ENCODE peak calls at places on chromosomes 6 and 20, in seven cellular contexts. M is NCI-H345, E is SHP77, D is anterior cingulate cortex, V is heart right ventricle, P is H7, Y is colonic mucosa. W is an unnamed sample.

GRCh38 chr20:10492065-10492464 is 57.0 kb downstream of the SLX4IP start:
- DNase-seq in M (no peak), E (no peak), D (no peak), V (no peak), P (no peak), Y (no peak), W (no peak)

GRCh38 chr6:132763269-132763668 is 5.6 kb upstream of the VNN2 start:
- DNase-seq in M (no peak), E (no peak), D (no peak), V (no peak), P (no peak), Y (peak), W (no peak)

GRCh38 chr6:106163966-106164877 is 78.1 kb downstream of the PRDM1 start:
- DNase-seq in M (no peak), E (no peak), D (no peak), V (no peak), P (no peak), Y (no peak), W (no peak)

GRCh38 chr6:151630991-151631655 is 137.3 kb downstream of the CCDC170 start:
- DNase-seq in M (no peak), E (no peak), D (no peak), V (no peak), P (no peak), Y (no peak), W (no peak)

GRCh38 chr6:106688177-106688951 is 59.0 kb downstream of the QRSL1 start:
- DNase-seq in M (no peak), E (no peak), D (no peak), V (no peak), P (no peak), Y (no peak), W (no peak)

GRCh38 chr20:8414611-8415274 is 282.7 kb downstream of the PLCB1 start:
- DNase-seq in M (peak), E (peak), D (no peak), V (no peak), P (no peak), Y (no peak), W (no peak)

GRCh38 chr6:99612551-99613397 is 6.1 kb downstream of the PRDM13 start:
- DNase-seq in M (peak), E (no peak), D (no peak), V (no peak), P (peak), Y (no peak), W (no peak)

GRCh38 chr6:67629268-67629667 is 1005.8 kb upstream of the ADGRB3 start:
- DNase-seq in M (no peak), E (no peak), D (no peak), V (no peak), P (no peak), Y (no peak), W (no peak)

GRCh38 chr6:163626073-163626867 is 211.8 kb downstream of the QKI start:
- DNase-seq in M (no peak), E (no peak), D (no peak), V (no peak), P (no peak), Y (no peak), W (no peak)

GRCh38 chr6:11636121-11636520 is 98.6 kb downstream of the TMEM170B start:
- DNase-seq in M (no peak), E (no peak), D (no peak), V (no peak), P (no peak), Y (no peak), W (no peak)

GRCh38 chr20:63093966-63094766 is 87.4 kb upstream of the BHLHE23 start:
- DNase-seq in M (no peak), E (no peak), D (no peak), V (peak), P (no peak), Y (no peak), W (peak)

GRCh38 chr6:43771210-43771857 is 1.3 kb downstream of the VEGFA start:
- DNase-seq in M (peak), E (peak), D (no peak), V (peak), P (no peak), Y (peak), W (peak)

GRCh38 chr20:2748551-2749342 is 51.7 kb downstream of the CPXM1 start:
- DNase-seq in M (no peak), E (no peak), D (no peak), V (no peak), P (peak), Y (no peak), W (no peak)

GRCh38 chr6:138546733-138547185 is 47.5 kb upstream of the NHSL1 start:
- DNase-seq in M (peak), E (no peak), D (no peak), V (no peak), P (no peak), Y (no peak), W (no peak)

GRCh38 chr6:170132011-170132521 is 158.8 kb downstream of the DLL1 start:
- DNase-seq in M (no peak), E (no peak), D (no peak), V (no peak), P (no peak), Y (no peak), W (no peak)

GRCh38 chr6:136161950-136162349 is 88.2 kb downstream of the MTFR2 start:
- DNase-seq in M (no peak), E (no peak), D (no peak), V (no peak), P (no peak), Y (no peak), W (no peak)

GRCh38 chr6:116925088-116925794 is 48.2 kb downstream of the RFX6 start:
- DNase-seq in M (no peak), E (no peak), D (no peak), V (no peak), P (no peak), Y (no peak), W (no peak)

GRCh38 chr6:138215071-138215470 is 3.2 kb downstream of the PBOV1 start:
- DNase-seq in M (no peak), E (no peak), D (no peak), V (no peak), P (no peak), Y (peak), W (no peak)

GRCh38 chr6:68042339-68043121 is 592.6 kb upstream of the ADGRB3 start:
- DNase-seq in M (no peak), E (no peak), D (no peak), V (no peak), P (no peak), Y (no peak), W (no peak)

GRCh38 chr6:40295251-40295949 is 291.8 kb downstream of the LRFN2 start:
- DNase-seq in M (no peak), E (no peak), D (no peak), V (no peak), P (no peak), Y (no peak), W (no peak)

GRCh38 chr20:49811825-49812462 is 684 bp upstream of the SLC9A8 start:
- DNase-seq in M (no peak), E (no peak), D (no peak), V (no peak), P (peak), Y (no peak), W (no peak)

GRCh38 chr6:148776321-148776966 is 29.6 kb downstream of the UST start:
- DNase-seq in M (no peak), E (no peak), D (no peak), V (no peak), P (no peak), Y (no peak), W (no peak)

GRCh38 chr6:170584954-170585498 is 589 bp upstream of the PDCD2 start:
- DNase-seq in M (no peak), E (no peak), D (no peak), V (no peak), P (peak), Y (no peak), W (no peak)

GRCh38 chr20:47774081-47774777 is 11.1 kb downstream of the SULF2 start:
- DNase-seq in M (no peak), E (no peak), D (no peak), V (no peak), P (no peak), Y (peak), W (no peak)

GRCh38 chr6:128208851-128209580 is 308.2 kb upstream of the THEMIS start:
- DNase-seq in M (no peak), E (no peak), D (no peak), V (no peak), P (no peak), Y (no peak), W (no peak)

GRCh38 chr6:137170266-137171052 is 3.0 kb downstream of the IL22RA2 start:
- DNase-seq in M (no peak), E (no peak), D (no peak), V (no peak), P (no peak), Y (no peak), W (no peak)

GRCh38 chr6:108876929-108877775 is 28.9 kb downstream of the ARMC2 start:
- DNase-seq in M (no peak), E (no peak), D (no peak), V (peak), P (no peak), Y (no peak), W (peak)

GRCh38 chr20:38538789-38539188 is 42.2 kb upstream of the ADIG start:
- DNase-seq in M (no peak), E (no peak), D (no peak), V (no peak), P (no peak), Y (no peak), W (no peak)

GRCh38 chr20:4763776-4764525 is 42.2 kb downstream of the PRND start:
- DNase-seq in M (no peak), E (no peak), D (no peak), V (no peak), P (peak), Y (no peak), W (no peak)

GRCh38 chr20:23086056-23086551 is at the start of gene CD93:
- DNase-seq in M (no peak), E (no peak), D (no peak), V (peak), P (peak), Y (no peak), W (no peak)

GRCh38 chr6:26327450-26328264 is 37.3 kb upstream of the BTN3A2 start:
- DNase-seq in M (peak), E (peak), D (no peak), V (no peak), P (no peak), Y (peak), W (no peak)

W was measured in psoas muscle.